ENCODE peak calls at places on chromosomes 13 and 19, in six cellular contexts. T is neural progenitor cell, Y is AG10803, D is fibroblast of the aortic adventitia, X is endodermal cell, G is Caco-2. E is an unnamed sample.

GRCh38 chr13:45238945-45239795 is 38.3 kb upstream of the KCTD4 start:
- DNase-seq in T (no peak), Y (peak), D (peak), X (no peak), G (peak), E (peak)

GRCh38 chr13:113546571-113547247 is 37.8 kb upstream of the TFDP1 start:
- DNase-seq in T (no peak), Y (no peak), D (peak), X (no peak), G (no peak), E (no peak)

GRCh38 chr19:39078436-39079200 is 5.5 kb upstream of the ACP7 start:
- DNase-seq in T (no peak), Y (peak), D (peak), X (no peak), G (no peak), E (peak)

GRCh38 chr19:13058951-13059660 is 43.6 kb downstream of the LYL1 start:
- DNase-seq in T (peak), Y (no peak), D (no peak), X (peak), G (no peak), E (no peak)

GRCh38 chr19:45637890-45638667 is 1.1 kb downstream of the EML2 start:
- DNase-seq in T (no peak), Y (peak), D (peak), X (peak), G (no peak), E (peak)

GRCh38 chr13:40137400-40137799 is 481.9 kb downstream of the COG6 start:
- DNase-seq in T (no peak), Y (no peak), D (no peak), X (no peak), G (no peak), E (no peak)

GRCh38 chr19:50837300-50837699 is 3.9 kb upstream of the KLK15 start:
- DNase-seq in T (no peak), Y (no peak), D (no peak), X (no peak), G (no peak), E (peak)

GRCh38 chr13:60226507-60226906 is 62.8 kb upstream of the DIAPH3 start:
- DNase-seq in T (peak), Y (peak), D (peak), X (peak), G (peak), E (peak)

GRCh38 chr19:15358918-15359317 is 20.7 kb downstream of the AKAP8 start:
- DNase-seq in T (no peak), Y (no peak), D (peak), X (no peak), G (no peak), E (no peak)

GRCh38 chr13:55244991-55245644 is 1895.6 kb upstream of the PRR20A start:
- DNase-seq in T (peak), Y (no peak), D (no peak), X (peak), G (peak), E (no peak)
- TF ChIP-seq CTCF in T (peak), Y (no peak), D (no peak), X (peak), G (peak), E (no peak)

GRCh38 chr13:28137556-28137955 is 789 bp upstream of the PAN3 start:
- DNase-seq in T (peak), Y (no peak), D (peak), X (no peak), G (no peak), E (no peak)

GRCh38 chr13:28136916-28137315 is 1.4 kb upstream of the PAN3 start:
- DNase-seq in T (no peak), Y (no peak), D (peak), X (no peak), G (no peak), E (no peak)

GRCh38 chr13:28140433-28141125 is 2.2 kb downstream of the PAN3 start:
- DNase-seq in T (peak), Y (no peak), D (no peak), X (peak), G (no peak), E (peak)

GRCh38 chr13:28138756-28139470 is 568 bp downstream of the PAN3 start:
- DNase-seq in T (peak), Y (peak), D (peak), X (peak), G (peak), E (peak)

GRCh38 chr13:28138012-28138755 is at the start of gene PAN3:
- DNase-seq in T (peak), Y (peak), D (peak), X (peak), G (peak), E (peak)
- TF ChIP-seq CTCF in T (peak), Y (no peak), D (no peak), X (peak), G (no peak), E (no peak)

GRCh38 chr19:8835446-8835845 is 3.3 kb downstream of the MBD3L1 start:
- DNase-seq in T (no peak), Y (no peak), D (no peak), X (no peak), G (no peak), E (no peak)
- TF ChIP-seq CTCF in T (no peak), Y (no peak), D (no peak), X (no peak), G (no peak), E (no peak)

GRCh38 chr19:41861846-41862245 is 1.8 kb downstream of the RPS19 start:
- DNase-seq in T (no peak), Y (no peak), D (no peak), X (no peak), G (no peak), E (no peak)

GRCh38 chr19:41860419-41861097 is 503 bp downstream of the RPS19 start:
- DNase-seq in T (peak), Y (peak), D (peak), X (peak), G (no peak), E (no peak)

GRCh38 chr19:41861098-41861768 is 1.2 kb downstream of the RPS19 start:
- DNase-seq in T (no peak), Y (peak), D (no peak), X (no peak), G (no peak), E (no peak)

GRCh38 chr19:41859213-41859617 is 840 bp upstream of the RPS19 start:
- DNase-seq in T (no peak), Y (no peak), D (no peak), X (no peak), G (no peak), E (no peak)

GRCh38 chr19:41859618-41860418 is at the start of gene RPS19:
- DNase-seq in T (peak), Y (peak), D (peak), X (peak), G (peak), E (peak)
- TF ChIP-seq CTCF in T (peak), Y (peak), D (peak), X (peak), G (peak), E (peak)

GRCh38 chr13:85825454-85825853 is 26.2 kb upstream of the SLITRK6 start:
- DNase-seq in T (no peak), Y (no peak), D (no peak), X (no peak), G (no peak), E (no peak)

GRCh38 chr13:85833938-85834337 is 34.7 kb upstream of the SLITRK6 start:
- DNase-seq in T (no peak), Y (no peak), D (no peak), X (no peak), G (no peak), E (no peak)

DNA sequence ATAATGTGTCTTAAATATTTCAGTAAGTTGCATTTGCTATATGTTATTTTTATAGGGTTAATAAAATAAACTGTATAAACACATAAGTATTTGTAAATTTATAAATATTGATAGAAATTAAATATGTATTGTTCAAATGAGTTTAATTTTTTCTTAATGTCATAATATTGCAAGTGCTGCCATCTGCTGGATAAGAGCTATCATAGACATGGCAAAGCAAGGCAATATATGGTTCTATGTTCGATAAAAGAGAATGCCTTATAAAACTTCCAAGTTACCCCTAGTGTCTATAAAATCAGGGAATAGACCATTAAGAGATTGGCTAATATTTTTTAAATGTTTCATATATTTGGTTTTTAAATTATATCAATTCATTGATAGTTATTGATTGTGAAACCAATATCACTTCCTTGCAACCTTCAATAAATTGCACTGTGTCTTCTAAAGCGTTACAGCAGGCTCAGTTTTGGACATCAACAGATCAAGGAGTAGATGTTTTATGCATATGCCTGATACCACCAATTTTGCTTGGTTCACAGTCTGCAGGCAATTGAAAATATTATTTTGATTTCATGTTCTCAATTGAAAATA is 29.0 kb upstream of the SLITRK6 start:
- DNase-seq in T (peak), Y (peak), D (peak), X (no peak), G (no peak), E (peak)
- TF ChIP-seq CTCF in T (peak), Y (peak), D (peak), X (peak), G (peak), E (peak)

GRCh38 chr13:33069365-33069764 is 53.1 kb downstream of the KL start:
- DNase-seq in T (no peak), Y (no peak), D (no peak), X (no peak), G (no peak), E (no peak)
- TF ChIP-seq CTCF in T (peak), Y (peak), D (no peak), X (peak), G (no peak), E (peak)

GRCh38 chr19:6736917-6737283 is 480 bp downstream of the GPR108 start:
- DNase-seq in T (no peak), Y (no peak), D (no peak), X (no peak), G (no peak), E (no peak)
- TF ChIP-seq CTCF in T (peak), Y (no peak), D (no peak), X (no peak), G (no peak), E (no peak)

E was measured in bronchial epithelial cell.